ENCODE peak calls at places on chromosomes 7 and 10, in ten cellular contexts. M, W, N, A, B, Q, I, X, H and S are unnamed samples.
A peak's percentile ranks its signal among the peaks of the same experiment; 100 is the strongest.

GRCh38 chr10:22714524-22715289 is at the start of gene PIP4K2A:
- DNase-seq in I (peak; percentile 71), H (peak; percentile 78), B (peak; percentile 55), M (peak; percentile 97), A (peak; percentile 62), Q (peak; percentile 78), N (peak; percentile 80), X (peak; percentile 17), W (peak; percentile 80), S (peak; percentile 76)

GRCh38 chr7:106905734-106906133 is 40.7 kb downstream of the PIK3CG start:
- DNase-seq in X (no peak), A (no peak), W (no peak), H (no peak), M (no peak), Q (no peak), N (no peak), B (no peak), I (no peak), S (no peak)

GRCh38 chr10:113745374-113745773 is 6.1 kb upstream of the PLEKHS1 start:
- DNase-seq in B (no peak), M (no peak), N (no peak), W (no peak), X (no peak), H (no peak), I (no peak), A (no peak), Q (no peak), S (no peak)

GRCh38 chr10:92742331-92743228 is 52.8 kb downstream of the HHEX start:
- DNase-seq in Q (no peak), N (no peak), W (peak; percentile 38), H (no peak), A (no peak), M (no peak), X (no peak), B (no peak), I (no peak), S (no peak)

GRCh38 chr10:96972264-96972663 is 140.2 kb downstream of the LCOR start:
- DNase-seq in M (no peak), A (no peak), Q (no peak), B (no peak), H (no peak), I (no peak), N (no peak), X (no peak), W (no peak), S (no peak)

GRCh38 chr7:36961097-36961496 is 236.8 kb upstream of the AOAH start:
- DNase-seq in I (no peak), W (no peak), N (peak; percentile 59), A (no peak), H (no peak), Q (no peak), M (no peak), X (no peak), B (no peak), S (no peak)

GRCh38 chr7:55573526-55573925 is 1.2 kb upstream of the VOPP1 start:
- DNase-seq in W (no peak), B (no peak), A (no peak), H (no peak), X (no peak), M (no peak), N (no peak), Q (no peak), I (no peak), S (no peak)

GRCh38 chr10:44651834-44652233 is 259.3 kb upstream of the TMEM72 start:
- DNase-seq in N (no peak), B (no peak), H (no peak), X (peak; percentile 14), I (no peak), M (peak; percentile 91), W (no peak), Q (no peak), A (no peak), S (no peak)

GRCh38 chr7:1056006-1056784 is 11.8 kb downstream of the GPR146 start:
- DNase-seq in A (no peak), W (no peak), B (no peak), Q (no peak), X (peak; percentile 6), I (no peak), H (no peak), N (no peak), M (peak; percentile 87), S (no peak)

GRCh38 chr7:5492249-5493020 is 68.8 kb upstream of the TNRC18 start:
- DNase-seq in N (no peak), I (no peak), A (peak; percentile 80), W (no peak), B (no peak), X (no peak), M (peak; percentile 64), H (peak; percentile 53), Q (no peak), S (no peak)

GRCh38 chr7:51209426-51209825 is 107.2 kb downstream of the COBL start:
- DNase-seq in Q (no peak), I (no peak), W (no peak), B (no peak), N (no peak), M (no peak), H (no peak), A (no peak), X (no peak), S (no peak)

GRCh38 chr7:40310213-40310612 is 175.4 kb downstream of the SUGCT start:
- DNase-seq in A (no peak), X (no peak), Q (no peak), B (no peak), M (no peak), W (no peak), I (no peak), N (no peak), H (no peak), S (no peak)

GRCh38 chr7:18440934-18441333 is 54.6 kb upstream of the HDAC9 start:
- DNase-seq in N (no peak), X (no peak), M (no peak), Q (no peak), B (no peak), H (no peak), A (no peak), I (no peak), W (no peak), S (no peak)

GRCh38 chr10:118594392-118595063 is 920 bp downstream of the PRLHR start:
- DNase-seq in Q (no peak), A (peak; percentile 98), M (peak; percentile 89), W (peak; percentile 6), I (no peak), X (peak; percentile 46), B (no peak), N (peak; percentile 57), H (peak; percentile 84), S (no peak)

GRCh38 chr10:91756286-91756685 is 41.9 kb upstream of the TNKS2 start:
- DNase-seq in N (no peak), I (no peak), Q (no peak), H (no peak), W (no peak), A (no peak), B (no peak), X (no peak), M (no peak), S (no peak)

GRCh38 chr10:122165914-122166313 is 105.2 kb upstream of the BTBD16 start:
- DNase-seq in A (no peak), M (no peak), W (no peak), Q (no peak), H (no peak), N (no peak), B (no peak), I (no peak), X (no peak), S (no peak)

GRCh38 chr7:31068006-31068675 is 16.0 kb downstream of the ADCYAP1R1 start:
- DNase-seq in Q (no peak), X (no peak), W (no peak), B (no peak), M (no peak), N (no peak), H (peak; percentile 4), I (no peak), A (no peak), S (no peak)

GRCh38 chr7:41188163-41189130 is 514.4 kb downstream of the INHBA start:
- DNase-seq in X (no peak), B (no peak), M (no peak), A (no peak), H (no peak), I (no peak), N (no peak), Q (peak; percentile 30), W (no peak), S (peak; percentile 37)

GRCh38 chr10:55283041-55283440 is 482.0 kb upstream of the PCDH15 start:
- DNase-seq in N (no peak), B (no peak), A (no peak), I (no peak), W (no peak), Q (no peak), M (no peak), X (no peak), H (no peak), S (no peak)

GRCh38 chr7:73892003-73892975 is 31.3 kb downstream of the TMEM270 start:
- DNase-seq in I (no peak), N (no peak), A (no peak), M (no peak), W (no peak), H (no peak), X (peak; percentile 30), Q (peak; percentile 15), B (peak; percentile 33), S (no peak)

GRCh38 chr10:133124357-133125211 is 35.4 kb upstream of the KNDC1 start:
- DNase-seq in I (no peak), W (no peak), B (no peak), M (peak; percentile 89), N (peak; percentile 38), Q (peak; percentile 63), H (peak; percentile 64), A (peak; percentile 87), X (no peak), S (no peak)

GRCh38 chr7:785416-785815 is 46.9 kb upstream of the SUN1 start:
- DNase-seq in B (no peak), M (no peak), Q (no peak), X (no peak), W (no peak), H (no peak), N (no peak), I (no peak), A (no peak), S (no peak)

GRCh38 chr7:157937432-157937831 is 600.6 kb downstream of the DNAJB6 start:
- DNase-seq in W (no peak), X (no peak), I (no peak), H (no peak), A (peak; percentile 24), B (no peak), Q (no peak), N (no peak), M (no peak), S (no peak)